ENCODE peak calls at places on chromosomes 2 and 18, in four cellular contexts. Y, J, T and P are unnamed samples.

GRCh38 chr2:56450772-56451171 is 267.0 kb downstream of the CCDC85A start:
- DNase-seq in Y (no peak), J (no peak), T (no peak), P (no peak)

GRCh38 chr2:62489162-62489561 is 16.8 kb downstream of the TMEM17 start:
- DNase-seq in Y (peak; percentile 70), J (no peak), T (no peak), P (no peak)

GRCh38 chr2:30771200-30771599 is 36.0 kb downstream of the CAPN13 start:
- DNase-seq in Y (no peak), J (no peak), T (no peak), P (no peak)

GRCh38 chr2:15334650-15335326 is 226.3 kb downstream of the NBAS start:
- DNase-seq in Y (no peak), J (no peak), T (peak; percentile 5), P (no peak)

GRCh38 chr2:24471662-24472061 is 19.4 kb upstream of the NCOA1 start:
- DNase-seq in Y (no peak), J (no peak), T (no peak), P (no peak)

GRCh38 chr18:75211721-75212625 is 1.4 kb downstream of the TSHZ1 start:
- DNase-seq in Y (peak; percentile 43), J (peak; percentile 20), T (peak; percentile 32), P (no peak)

GRCh38 chr2:120624738-120625446 is 110.8 kb upstream of the GLI2 start:
- DNase-seq in Y (no peak), J (no peak), T (no peak), P (no peak)

GRCh38 chr2:207683879-207684627 is 27.4 kb upstream of the CCNYL1 start:
- DNase-seq in Y (peak; percentile 80), J (no peak), T (peak; percentile 48), P (peak; percentile 91)

GRCh38 chr18:3722662-3723433 is 272.9 kb downstream of the TGIF1 start:
- DNase-seq in Y (no peak), J (no peak), T (peak; percentile 68), P (no peak)

GRCh38 chr2:220455389-220455788 is 828.0 kb downstream of the SLC4A3 start:
- DNase-seq in Y (no peak), J (no peak), T (no peak), P (no peak)

GRCh38 chr2:20148841-20149702 is 75.9 kb downstream of the SDC1 start:
- DNase-seq in Y (peak; percentile 90), J (no peak), T (peak; percentile 73), P (no peak)